ENCODE peak calls at places on chromosomes 12 and 14, in four cellular contexts. F is CD4-positive, alpha-beta T cell; H is germinal center; I is left lung. K is an unnamed sample.

GRCh38 chr14:104950021-104950420 is 25.3 kb downstream of the PLD4 start:
- DNase-seq in H (no peak), F (no peak), I (no peak), K (no peak)

GRCh38 chr12:52005903-52006703 is 643 bp upstream of the TAMALIN start:
- DNase-seq in F (no peak), I (peak; percentile 86), H (peak; percentile 70), K (no peak)

GRCh38 chr14:36174767-36175424 is 1.6 kb downstream of the PTCSC3 start:
- DNase-seq in H (no peak), F (no peak), I (no peak), K (no peak)

GRCh38 chr12:116916122-116916521 is 5.4 kb downstream of the FBXW8 start:
- DNase-seq in F (no peak), H (no peak), I (no peak), K (no peak)

GRCh38 chr12:40921563-40922163 is 229.4 kb downstream of the CNTN1 start:
- DNase-seq in I (no peak), F (no peak), H (peak; percentile 2), K (no peak)

GRCh38 chr12:42987216-42987631 is 397.7 kb upstream of the PRICKLE1 start:
- DNase-seq in F (no peak), H (no peak), I (no peak), K (no peak)

GRCh38 chr14:24435192-24435810 is 5.5 kb downstream of the KHNYN start:
- DNase-seq in H (no peak), F (no peak), I (no peak), K (no peak)

GRCh38 chr12:53096089-53096741 is 1.3 kb upstream of the IGFBP6 start:
- DNase-seq in I (peak; percentile 55), H (no peak), F (no peak), K (no peak)

GRCh38 chr12:122687091-122687490 is 16.1 kb downstream of the HCAR2 start:
- DNase-seq in H (no peak), I (peak; percentile 85), F (no peak), K (no peak)

GRCh38 chr14:34931206-34931605 is 51.6 kb upstream of the SRP54 start:
- DNase-seq in H (no peak), I (no peak), F (peak; percentile 10), K (peak; percentile 5)

GRCh38 chr12:53289891-53290290 is 5.5 kb upstream of the PFDN5 start:
- DNase-seq in I (no peak), H (no peak), F (no peak), K (no peak)

GRCh38 chr14:94058674-94059138 is 22.3 kb downstream of the DDX24 start:
- DNase-seq in I (no peak), H (no peak), F (no peak), K (no peak)

GRCh38 chr12:69851976-69852375 is 26.9 kb downstream of the MYRFL start:
- DNase-seq in F (no peak), I (no peak), H (no peak), K (no peak)

GRCh38 chr12:54941659-54942058 is 42.9 kb downstream of the TESPA1 start:
- DNase-seq in F (no peak), I (no peak), H (no peak), K (no peak)

GRCh38 chr12:57104292-57104910 is 6.8 kb downstream of the STAT6 start:
- DNase-seq in F (no peak), H (no peak), I (no peak), K (no peak)

GRCh38 chr12:54136844-54137580 is 51.8 kb downstream of the SMUG1 start:
- DNase-seq in I (no peak), H (no peak), F (no peak), K (no peak)

GRCh38 chr14:21537088-21537424 is 10.9 kb upstream of the SALL2 start:
- DNase-seq in H (no peak), F (no peak), I (no peak), K (no peak)

GRCh38 chr12:40693503-40693863 is 1.2 kb downstream of the CNTN1 start:
- DNase-seq in I (peak; percentile 34), H (no peak), F (no peak), K (no peak)

GRCh38 chr14:80095623-80096022 is 115.7 kb downstream of the DIO2 start:
- DNase-seq in I (no peak), H (no peak), F (no peak), K (no peak)

GRCh38 chr14:61478971-61479473 is 157.6 kb downstream of the PRKCH start:
- DNase-seq in F (peak; percentile 21), I (no peak), H (peak; percentile 67), K (no peak)

GRCh38 chr14:101442451-101442850 is 118.8 kb upstream of the DIO3 start:
- DNase-seq in H (no peak), I (no peak), F (peak; percentile 62), K (peak; percentile 35)